ENCODE peak calls at places on chromosomes 6 and 20, in six cellular contexts. One of them, this sample, is unnamed.

GRCh38 chr20:59016795-59017492 is 2.3 kb upstream of the TUBB1 start:
- DNase-seq in A549: no peak
- DNase-seq in CD8-positive, alpha-beta T cell: peak
- DNase-seq in fibroblast of pulmonary artery: no peak
- DNase-seq in fibroblast of the aortic adventitia: no peak
- DNase-seq in uterus: no peak
- DNase-seq in this sample: no peak

GRCh38 chr20:49646126-49646525 is 67.6 kb downstream of the B4GALT5 start:
- DNase-seq in A549: no peak
- DNase-seq in CD8-positive, alpha-beta T cell: no peak
- DNase-seq in fibroblast of pulmonary artery: peak
- DNase-seq in fibroblast of the aortic adventitia: peak
- DNase-seq in uterus: no peak
- DNase-seq in this sample: no peak

GRCh38 chr20:6709865-6710595 is 57.5 kb upstream of the BMP2 start:
- DNase-seq in A549: no peak
- DNase-seq in CD8-positive, alpha-beta T cell: no peak
- DNase-seq in fibroblast of pulmonary artery: peak
- DNase-seq in fibroblast of the aortic adventitia: peak
- DNase-seq in uterus: no peak
- DNase-seq in this sample: no peak

GRCh38 chr6:157519255-157520116 is 138.5 kb downstream of the ZDHHC14 start:
- DNase-seq in A549: no peak
- DNase-seq in CD8-positive, alpha-beta T cell: no peak
- DNase-seq in fibroblast of pulmonary artery: no peak
- DNase-seq in fibroblast of the aortic adventitia: no peak
- DNase-seq in uterus: no peak
- DNase-seq in this sample: no peak

GRCh38 chr6:5893295-5893694 is 113.4 kb downstream of the NRN1 start:
- DNase-seq in A549: no peak
- DNase-seq in CD8-positive, alpha-beta T cell: no peak
- DNase-seq in fibroblast of pulmonary artery: no peak
- DNase-seq in fibroblast of the aortic adventitia: no peak
- DNase-seq in uterus: no peak
- DNase-seq in this sample: no peak

GRCh38 chr20:59832406-59833156 is 100.9 kb downstream of the SYCP2 start:
- DNase-seq in A549: no peak
- DNase-seq in CD8-positive, alpha-beta T cell: no peak
- DNase-seq in fibroblast of pulmonary artery: no peak
- DNase-seq in fibroblast of the aortic adventitia: no peak
- DNase-seq in uterus: no peak
- DNase-seq in this sample: no peak

GRCh38 chr6:170067257-170067656 is 223.6 kb downstream of the DLL1 start:
- DNase-seq in A549: no peak
- DNase-seq in CD8-positive, alpha-beta T cell: no peak
- DNase-seq in fibroblast of pulmonary artery: no peak
- DNase-seq in fibroblast of the aortic adventitia: no peak
- DNase-seq in uterus: peak
- DNase-seq in this sample: no peak

GRCh38 chr6:119121367-119121766 is 42.9 kb upstream of the FAM184A start:
- DNase-seq in A549: no peak
- DNase-seq in CD8-positive, alpha-beta T cell: no peak
- DNase-seq in fibroblast of pulmonary artery: no peak
- DNase-seq in fibroblast of the aortic adventitia: no peak
- DNase-seq in uterus: no peak
- DNase-seq in this sample: no peak

GRCh38 chr6:44851176-44851575 is 463.7 kb downstream of the CDC5L start:
- DNase-seq in A549: no peak
- DNase-seq in CD8-positive, alpha-beta T cell: no peak
- DNase-seq in fibroblast of pulmonary artery: peak
- DNase-seq in fibroblast of the aortic adventitia: peak
- DNase-seq in uterus: no peak
- DNase-seq in this sample: no peak

GRCh38 chr6:139334791-139335446 is 39.5 kb downstream of the CITED2 start:
- DNase-seq in A549: no peak
- DNase-seq in CD8-positive, alpha-beta T cell: no peak
- DNase-seq in fibroblast of pulmonary artery: peak
- DNase-seq in fibroblast of the aortic adventitia: peak
- DNase-seq in uterus: no peak
- DNase-seq in this sample: no peak

GRCh38 chr20:63682384-63683139 is 13.9 kb upstream of the TNFRSF6B start:
- DNase-seq in A549: peak
- DNase-seq in CD8-positive, alpha-beta T cell: no peak
- DNase-seq in fibroblast of pulmonary artery: peak
- DNase-seq in fibroblast of the aortic adventitia: peak
- DNase-seq in uterus: peak
- DNase-seq in this sample: peak

GRCh38 chr20:21156266-21156665 is 30.4 kb downstream of the KIZ start:
- DNase-seq in A549: no peak
- DNase-seq in CD8-positive, alpha-beta T cell: no peak
- DNase-seq in fibroblast of pulmonary artery: peak
- DNase-seq in fibroblast of the aortic adventitia: peak
- DNase-seq in uterus: no peak
- DNase-seq in this sample: no peak

GRCh38 chr6:130020892-130021483 is 2.6 kb downstream of the L3MBTL3 start:
- DNase-seq in A549: peak
- DNase-seq in CD8-positive, alpha-beta T cell: peak
- DNase-seq in fibroblast of pulmonary artery: peak
- DNase-seq in fibroblast of the aortic adventitia: peak
- DNase-seq in uterus: peak
- DNase-seq in this sample: peak

GRCh38 chr20:8213270-8213669 is 81.2 kb downstream of the PLCB1 start:
- DNase-seq in A549: no peak
- DNase-seq in CD8-positive, alpha-beta T cell: no peak
- DNase-seq in fibroblast of pulmonary artery: no peak
- DNase-seq in fibroblast of the aortic adventitia: no peak
- DNase-seq in uterus: no peak
- DNase-seq in this sample: no peak

GRCh38 chr6:108914235-108915022 is 66.2 kb downstream of the ARMC2 start:
- DNase-seq in A549: peak
- DNase-seq in CD8-positive, alpha-beta T cell: peak
- DNase-seq in fibroblast of pulmonary artery: no peak
- DNase-seq in fibroblast of the aortic adventitia: no peak
- DNase-seq in uterus: no peak
- DNase-seq in this sample: no peak

GRCh38 chr6:43718387-43719105 is 31.0 kb upstream of the MRPS18A start:
- DNase-seq in A549: no peak
- DNase-seq in CD8-positive, alpha-beta T cell: no peak
- DNase-seq in fibroblast of pulmonary artery: no peak
- DNase-seq in fibroblast of the aortic adventitia: no peak
- DNase-seq in uterus: no peak
- DNase-seq in this sample: no peak

GRCh38 chr6:7579850-7580249 is 10.1 kb upstream of the SNRNP48 start:
- DNase-seq in A549: no peak
- DNase-seq in CD8-positive, alpha-beta T cell: no peak
- DNase-seq in fibroblast of pulmonary artery: no peak
- DNase-seq in fibroblast of the aortic adventitia: no peak
- DNase-seq in uterus: no peak
- DNase-seq in this sample: no peak

GRCh38 chr20:10314198-10314597 is 95.6 kb downstream of the SNAP25 start:
- DNase-seq in A549: no peak
- DNase-seq in CD8-positive, alpha-beta T cell: no peak
- DNase-seq in fibroblast of pulmonary artery: peak
- DNase-seq in fibroblast of the aortic adventitia: peak
- DNase-seq in uterus: no peak
- DNase-seq in this sample: no peak

GRCh38 chr20:4929686-4930397 is 71.5 kb downstream of the SLC23A2 start:
- DNase-seq in A549: no peak
- DNase-seq in CD8-positive, alpha-beta T cell: no peak
- DNase-seq in fibroblast of pulmonary artery: peak
- DNase-seq in fibroblast of the aortic adventitia: peak
- DNase-seq in uterus: no peak
- DNase-seq in this sample: no peak

DNA sequence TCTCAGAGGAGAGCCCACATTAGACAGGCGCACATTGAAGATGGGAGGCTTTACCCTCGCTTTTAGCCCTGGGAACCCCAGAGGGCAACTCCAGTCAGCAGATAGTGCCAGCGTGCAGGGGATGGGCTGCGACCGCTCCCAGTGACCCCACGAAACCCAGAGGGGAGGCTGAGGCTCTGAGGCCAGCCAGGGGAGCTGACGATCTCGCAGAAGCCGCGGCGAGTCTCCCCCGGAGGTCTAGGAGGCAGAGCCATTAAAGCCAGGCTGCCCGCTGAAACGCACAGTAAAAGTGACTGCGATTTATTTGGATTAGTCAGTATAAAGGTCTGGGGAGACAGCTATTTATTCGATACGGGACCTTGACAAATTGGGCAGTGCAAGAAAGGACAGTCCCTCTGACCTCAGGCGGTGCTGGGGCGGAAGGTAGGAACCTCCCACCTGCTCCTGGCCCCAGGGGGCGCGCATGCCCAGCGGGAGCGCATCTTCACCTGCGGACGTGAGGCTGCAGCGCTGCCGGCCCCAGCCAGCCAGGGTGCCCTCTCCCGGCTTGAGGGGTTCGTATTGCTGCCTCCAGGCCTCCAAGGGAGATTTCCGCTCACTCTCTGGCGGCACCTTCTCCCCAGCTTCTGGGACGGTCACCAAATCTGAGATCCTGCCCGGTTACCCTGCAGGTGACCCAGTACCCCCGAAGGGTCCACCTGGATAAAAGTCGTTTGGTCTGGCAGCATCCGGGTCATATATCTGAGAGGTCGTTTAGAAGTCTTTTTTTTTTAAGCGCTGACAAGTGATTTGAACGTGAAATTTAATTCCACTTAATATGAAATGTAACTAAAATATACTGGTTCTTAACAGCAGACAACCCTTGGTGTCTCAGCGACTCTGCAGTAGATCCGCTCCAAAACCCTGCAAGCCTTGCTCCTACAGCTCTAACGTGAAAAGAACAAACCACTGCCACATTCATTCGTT is 34.0 kb upstream of the TCF21 start:
- DNase-seq in A549: no peak
- DNase-seq in CD8-positive, alpha-beta T cell: no peak
- DNase-seq in fibroblast of pulmonary artery: no peak
- DNase-seq in fibroblast of the aortic adventitia: no peak
- DNase-seq in uterus: no peak
- DNase-seq in this sample: no peak
- H3K4me3 ChIP-seq in A549: no peak
- H3K4me3 ChIP-seq in CD8-positive, alpha-beta T cell: no peak
- H3K4me3 ChIP-seq in fibroblast of pulmonary artery: peak
- H3K4me3 ChIP-seq in fibroblast of the aortic adventitia: no peak
- H3K4me3 ChIP-seq in uterus: no peak
- H3K4me3 ChIP-seq in this sample: no peak

GRCh38 chr6:31820051-31820389 is 4.7 kb downstream of the HSPA1A start:
- DNase-seq in A549: no peak
- DNase-seq in CD8-positive, alpha-beta T cell: no peak
- DNase-seq in fibroblast of pulmonary artery: no peak
- DNase-seq in fibroblast of the aortic adventitia: no peak
- DNase-seq in uterus: no peak
- DNase-seq in this sample: no peak
- H3K4me3 ChIP-seq in A549: no peak
- H3K4me3 ChIP-seq in CD8-positive, alpha-beta T cell: no peak
- H3K4me3 ChIP-seq in fibroblast of pulmonary artery: no peak
- H3K4me3 ChIP-seq in fibroblast of the aortic adventitia: no peak
- H3K4me3 ChIP-seq in uterus: no peak
- H3K4me3 ChIP-seq in this sample: peak

GRCh38 chr6:3019065-3019464 is 19.4 kb downstream of the NQO2 start:
- DNase-seq in A549: no peak
- DNase-seq in CD8-positive, alpha-beta T cell: no peak
- DNase-seq in fibroblast of pulmonary artery: no peak
- DNase-seq in fibroblast of the aortic adventitia: no peak
- DNase-seq in uterus: no peak
- DNase-seq in this sample: no peak

GRCh38 chr6:3019749-3020320 is 20.1 kb downstream of the NQO2 start:
- DNase-seq in A549: no peak
- DNase-seq in CD8-positive, alpha-beta T cell: no peak
- DNase-seq in fibroblast of pulmonary artery: no peak
- DNase-seq in fibroblast of the aortic adventitia: no peak
- DNase-seq in uterus: no peak
- DNase-seq in this sample: no peak

GRCh38 chr6:3023663-3024483 is 24.2 kb downstream of the NQO2 start:
- DNase-seq in A549: peak
- DNase-seq in CD8-positive, alpha-beta T cell: peak
- DNase-seq in fibroblast of pulmonary artery: peak
- DNase-seq in fibroblast of the aortic adventitia: peak
- DNase-seq in uterus: peak
- DNase-seq in this sample: no peak

GRCh38 chr6:3026811-3027626 is 27.3 kb downstream of the NQO2 start:
- DNase-seq in A549: no peak
- DNase-seq in CD8-positive, alpha-beta T cell: peak
- DNase-seq in fibroblast of pulmonary artery: no peak
- DNase-seq in fibroblast of the aortic adventitia: peak
- DNase-seq in uterus: no peak
- DNase-seq in this sample: no peak

DNA sequence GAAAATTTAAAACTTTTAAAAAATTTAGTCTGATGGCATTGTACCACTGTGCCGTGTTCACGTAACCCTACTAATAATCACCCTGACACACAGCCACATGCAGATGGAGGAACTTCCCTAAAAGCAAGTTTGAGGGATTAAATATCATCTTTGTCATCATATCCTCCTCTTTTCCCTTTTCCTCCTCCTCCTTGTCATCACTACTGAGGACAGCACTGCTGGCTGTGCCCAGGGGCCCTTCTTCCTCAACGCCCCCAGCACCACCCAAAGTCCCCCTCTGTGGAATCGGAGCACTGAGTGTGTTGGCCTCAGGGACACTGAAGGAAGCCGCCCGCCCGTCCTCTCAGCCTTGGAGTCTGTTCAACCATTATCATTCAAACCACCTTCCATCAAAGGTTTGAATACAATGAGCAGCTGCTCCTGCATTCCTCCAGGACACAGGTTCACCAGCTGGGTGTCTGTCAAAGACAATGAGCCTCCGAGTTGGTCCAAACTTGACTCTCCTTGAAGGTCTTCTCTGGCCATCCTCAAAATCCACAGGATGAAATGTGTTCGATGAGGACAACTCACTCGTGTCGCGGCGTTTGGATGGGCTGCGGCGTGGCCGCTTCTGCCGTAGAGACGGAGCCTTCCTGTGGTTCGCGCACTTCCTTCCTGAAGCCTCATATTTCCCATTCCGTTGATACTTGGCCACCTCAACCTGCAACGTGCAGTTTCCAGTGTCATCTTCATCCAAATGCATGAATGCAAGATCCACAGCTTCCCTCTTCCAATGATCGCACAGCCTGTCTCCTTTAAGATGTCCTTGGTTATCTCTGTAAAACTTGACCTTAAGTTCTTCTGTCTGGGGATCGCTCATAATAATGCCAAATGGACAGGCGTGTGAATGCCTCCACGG is 23.3 kb downstream of the NQO2 start:
- DNase-seq in A549: peak
- DNase-seq in CD8-positive, alpha-beta T cell: peak
- DNase-seq in fibroblast of pulmonary artery: no peak
- DNase-seq in fibroblast of the aortic adventitia: peak
- DNase-seq in uterus: no peak
- DNase-seq in this sample: no peak
- H3K4me3 ChIP-seq in A549: peak
- H3K4me3 ChIP-seq in CD8-positive, alpha-beta T cell: peak
- H3K4me3 ChIP-seq in fibroblast of pulmonary artery: peak
- H3K4me3 ChIP-seq in fibroblast of the aortic adventitia: peak
- H3K4me3 ChIP-seq in uterus: peak
- H3K4me3 ChIP-seq in this sample: peak

DNA sequence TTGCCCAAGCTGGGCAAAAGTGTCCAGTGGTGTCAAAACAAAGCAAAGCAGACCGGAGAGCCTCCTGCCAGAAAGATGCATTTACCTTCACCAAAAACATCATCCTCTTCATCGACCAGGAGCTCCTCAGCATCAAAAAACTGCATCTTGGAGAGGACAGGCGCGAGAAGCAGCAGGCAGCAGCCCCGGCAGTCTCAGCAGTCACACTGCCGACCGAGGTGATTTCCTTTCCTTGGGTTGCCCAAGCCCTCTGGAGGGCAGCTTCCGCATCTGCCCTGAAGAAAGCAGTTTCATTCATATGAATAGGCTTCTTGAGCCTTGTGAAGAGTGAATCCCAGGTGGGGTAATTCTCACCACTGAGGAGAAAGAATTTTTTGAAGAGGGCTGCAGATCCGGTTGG is at the start of gene RIPOR2:
- DNase-seq in A549: peak
- DNase-seq in CD8-positive, alpha-beta T cell: peak
- DNase-seq in fibroblast of pulmonary artery: no peak
- DNase-seq in fibroblast of the aortic adventitia: no peak
- DNase-seq in uterus: no peak
- DNase-seq in this sample: no peak
- H3K4me3 ChIP-seq in A549: no peak
- H3K4me3 ChIP-seq in CD8-positive, alpha-beta T cell: peak
- H3K4me3 ChIP-seq in fibroblast of pulmonary artery: no peak
- H3K4me3 ChIP-seq in fibroblast of the aortic adventitia: no peak
- H3K4me3 ChIP-seq in uterus: no peak
- H3K4me3 ChIP-seq in this sample: no peak